ENCODE peak calls at places on chromosome 13, in eight cellular contexts. H is PC-3, Y is upper lobe of left lung, S is cardiac muscle cell, D is stomach, P is left ventricle myocardium inferior, I is vagina, R is breast epithelium. G is an unnamed sample.

GRCh38 chr13:80577285-80577684 is 236.4 kb upstream of the SPRY2 start:
- DNase-seq in H (no peak), Y (no peak), S (no peak), D (no peak), P (no peak), I (no peak), R (no peak), G (no peak)

GRCh38 chr13:113092776-113093579 is 12.6 kb upstream of the F7 start:
- DNase-seq in H (no peak), Y (peak; percentile 70), S (no peak), D (no peak), P (peak; percentile 8), I (no peak), R (no peak), G (no peak)

GRCh38 chr13:34162545-34162936 is 344.6 kb downstream of the RFC3 start:
- DNase-seq in H (no peak), Y (no peak), S (peak; percentile 27), D (no peak), P (no peak), I (no peak), R (no peak), G (no peak)

GRCh38 chr13:50412046-50412617 is 396.9 kb downstream of the KCNRG start:
- DNase-seq in H (peak; percentile 6), Y (no peak), S (no peak), D (no peak), P (no peak), I (no peak), R (no peak), G (no peak)

GRCh38 chr13:30340367-30341184 is 33.2 kb upstream of the KATNAL1 start:
- DNase-seq in H (peak; percentile 58), Y (no peak), S (peak; percentile 85), D (no peak), P (peak; percentile 67), I (no peak), R (peak; percentile 41), G (peak; percentile 38)

GRCh38 chr13:77325371-77325941 is 1.4 kb downstream of the MYCBP2 start:
- DNase-seq in H (peak; percentile 13), Y (no peak), S (peak; percentile 17), D (no peak), P (no peak), I (no peak), R (no peak), G (no peak)

GRCh38 chr13:111904701-111905608 is 162.0 kb upstream of the SOX1 start:
- DNase-seq in H (no peak), Y (no peak), S (no peak), D (no peak), P (no peak), I (peak; percentile 93), R (no peak), G (peak; percentile 47)

GRCh38 chr13:56528040-56528760 is 612.5 kb upstream of the PRR20A start:
- DNase-seq in H (no peak), Y (no peak), S (no peak), D (no peak), P (no peak), I (no peak), R (no peak), G (no peak)

GRCh38 chr13:59914556-59914955 is 249.2 kb downstream of the DIAPH3 start:
- DNase-seq in H (no peak), Y (no peak), S (peak; percentile 2), D (no peak), P (no peak), I (no peak), R (no peak), G (no peak)

GRCh38 chr13:30354481-30355404 is 47.4 kb upstream of the KATNAL1 start:
- DNase-seq in H (no peak), Y (no peak), S (no peak), D (no peak), P (no peak), I (no peak), R (no peak), G (no peak)

GRCh38 chr13:66703597-66703996 is 526.5 kb downstream of the PCDH9 start:
- DNase-seq in H (no peak), Y (no peak), S (no peak), D (no peak), P (no peak), I (no peak), R (no peak), G (no peak)

GRCh38 chr13:36475468-36475867 is 43.2 kb downstream of the CCNA1 start:
- DNase-seq in H (peak; percentile 58), Y (no peak), S (peak; percentile 22), D (no peak), P (no peak), I (no peak), R (no peak), G (no peak)

GRCh38 chr13:98389319-98389718 is 187.6 kb downstream of the STK24 start:
- DNase-seq in H (no peak), Y (no peak), S (peak; percentile 52), D (no peak), P (no peak), I (no peak), R (no peak), G (no peak)
- H3K36me3 ChIP-seq in H (no peaks in the 10 kb centered on the region), Y (peaks cover 45% of the 10 kb centered on the region), S (peaks cover 8% of the 10 kb centered on the region), D (peaks cover 68% of the 10 kb centered on the region), P (peaks cover 20% of the 10 kb centered on the region), I (peaks cover 3% of the 10 kb centered on the region), R (no peaks in the 10 kb centered on the region), G (no peaks in the 10 kb centered on the region)

GRCh38 chr13:21625366-21625765 is 21.4 kb upstream of the MICU2 start:
- DNase-seq in H (peak; percentile 59), Y (no peak), S (peak; percentile 35), D (no peak), P (no peak), I (no peak), R (no peak), G (no peak)
- TF ChIP-seq CTCF in H (peak; percentile 79), Y (peak; percentile 19), S (peak; percentile 52), D (peak; percentile 21), P (peak; percentile 52), I (no peak), R (no peak), G (no peak)

GRCh38 chr13:110309661-110310524 is 2.8 kb downstream of the COL4A2 start:
- DNase-seq in H (no peak), Y (no peak), S (no peak), D (no peak), P (no peak), I (no peak), R (peak; percentile 17), G (peak; percentile 59)

GRCh38 chr13:110311721-110312668 is 4.9 kb downstream of the COL4A2 start:
- DNase-seq in H (no peak), Y (no peak), S (peak; percentile 37), D (no peak), P (no peak), I (no peak), R (peak; percentile 15), G (peak; percentile 59)

GRCh38 chr13:110314516-110315245 is 7.6 kb downstream of the COL4A2 start:
- DNase-seq in H (no peak), Y (peak; percentile 46), S (no peak), D (no peak), P (peak; percentile 59), I (no peak), R (peak; percentile 14), G (peak; percentile 63)

GRCh38 chr13:110310541-110311491 is 3.7 kb downstream of the COL4A2 start:
- DNase-seq in H (no peak), Y (no peak), S (no peak), D (no peak), P (no peak), I (no peak), R (peak; percentile 14), G (no peak)

GRCh38 chr13:110312669-110313031 is 5.6 kb downstream of the COL4A2 start:
- DNase-seq in H (peak; percentile 73), Y (no peak), S (peak; percentile 76), D (no peak), P (no peak), I (no peak), R (peak; percentile 17), G (no peak)
- H3K27ac ChIP-seq in H (peak overlapping the region; percentile 36), Y (peak overlapping the region; percentile 93), S (no peak overlapping the region), D (no peak overlapping the region), P (peak overlapping the region; percentile 97), I (peak overlapping the region; percentile 95), R (peak overlapping the region; percentile 43), G (peak overlapping the region; percentile 99)

GRCh38 chr13:91357613-91358383 is 10.3 kb downstream of the MIR17HG start:
- DNase-seq in H (no peak), Y (no peak), S (no peak), D (no peak), P (no peak), I (no peak), R (no peak), G (no peak)
- H3K36me3 ChIP-seq in H (peaks cover 45% of the 10 kb centered on the region), Y (peaks cover 40% of the 10 kb centered on the region), S (peaks cover 15% of the 10 kb centered on the region), D (peaks cover 44% of the 10 kb centered on the region), P (peaks cover 35% of the 10 kb centered on the region), I (no peaks in the 10 kb centered on the region), R (no peaks in the 10 kb centered on the region), G (peaks cover 16% of the 10 kb centered on the region)

GRCh38 chr13:53342623-53343022 is 314.0 kb downstream of the OLFM4 start:
- DNase-seq in H (no peak), Y (no peak), S (no peak), D (no peak), P (no peak), I (no peak), R (no peak), G (no peak)
- TF ChIP-seq CTCF in H (no peak), Y (no peak), S (no peak), D (no peak), P (no peak), I (no peak), R (no peak), G (no peak)